ENCODE peak calls at places on chromosomes 3 and 15, in six cellular contexts. A, X, P, Y, T and B are unnamed samples.

GRCh38 chr15:100265641-100266035 is 76.1 kb downstream of the ADAMTS17 start:
- DNase-seq in A (no peak), X (no peak), P (no peak), Y (no peak), T (no peak), B (no peak)

GRCh38 chr3:56894912-56895431 is 93.2 kb upstream of the ARHGEF3 start:
- DNase-seq in A (no peak), X (peak), P (no peak), Y (peak), T (peak), B (no peak)

GRCh38 chr3:131304890-131305289 is 76.7 kb upstream of the NUDT16 start:
- DNase-seq in A (no peak), X (no peak), P (no peak), Y (no peak), T (no peak), B (no peak)

GRCh38 chr3:124492824-124493223 is 237.4 kb upstream of the UMPS start:
- DNase-seq in A (peak), X (no peak), P (no peak), Y (peak), T (peak), B (no peak)

GRCh38 chr15:38961886-38962285 is 397.3 kb upstream of the RASGRP1 start:
- DNase-seq in A (no peak), X (no peak), P (no peak), Y (no peak), T (peak), B (no peak)

GRCh38 chr3:67715911-67716310 is 61.5 kb upstream of the SUCLG2 start:
- DNase-seq in A (no peak), X (no peak), P (no peak), Y (no peak), T (no peak), B (no peak)

GRCh38 chr15:88605507-88606436 is 15.4 kb upstream of the AEN start:
- DNase-seq in A (no peak), X (peak), P (peak), Y (peak), T (peak), B (no peak)

GRCh38 chr3:18366258-18366657 is 58.9 kb downstream of the SATB1 start:
- DNase-seq in A (no peak), X (no peak), P (no peak), Y (no peak), T (no peak), B (no peak)

GRCh38 chr3:188051801-188052228 is 102.1 kb upstream of the LPP start:
- DNase-seq in A (peak), X (no peak), P (no peak), Y (no peak), T (no peak), B (no peak)

GRCh38 chr15:53833134-53833624 is 73.7 kb upstream of the WDR72 start:
- DNase-seq in A (no peak), X (no peak), P (no peak), Y (no peak), T (no peak), B (no peak)

GRCh38 chr15:31352911-31353811 is 26.5 kb downstream of the KLF13 start:
- DNase-seq in A (no peak), X (no peak), P (no peak), Y (no peak), T (peak), B (peak)

GRCh38 chr15:75868019-75868418 is 24.8 kb downstream of the UBE2Q2 start:
- DNase-seq in A (no peak), X (no peak), P (no peak), Y (no peak), T (no peak), B (no peak)

GRCh38 chr3:297585-297984 is 101.0 kb downstream of the CHL1 start:
- DNase-seq in A (no peak), X (no peak), P (no peak), Y (no peak), T (no peak), B (no peak)

GRCh38 chr15:77475898-77476297 is 55.2 kb downstream of the HMG20A start:
- DNase-seq in A (no peak), X (no peak), P (no peak), Y (no peak), T (no peak), B (no peak)

GRCh38 chr3:47848599-47849117 is 45.7 kb downstream of the DHX30 start:
- DNase-seq in A (no peak), X (no peak), P (no peak), Y (no peak), T (no peak), B (no peak)

GRCh38 chr15:67097893-67098740 is 32.7 kb downstream of the SMAD3 start:
- DNase-seq in A (no peak), X (peak), P (no peak), Y (no peak), T (peak), B (peak)

GRCh38 chr3:21846976-21847375 is 96.0 kb upstream of the ZNF385D start:
- DNase-seq in A (no peak), X (no peak), P (no peak), Y (no peak), T (peak), B (no peak)

GRCh38 chr3:113697192-113698090 is 999 bp upstream of the USF3 start:
- DNase-seq in A (peak), X (no peak), P (no peak), Y (no peak), T (peak), B (no peak)

GRCh38 chr3:16521580-16521941 is 8.1 kb upstream of the RFTN1 start:
- DNase-seq in A (no peak), X (no peak), P (no peak), Y (no peak), T (peak), B (no peak)

GRCh38 chr3:13135251-13135810 is 62.1 kb upstream of the IQSEC1 start:
- DNase-seq in A (no peak), X (no peak), P (no peak), Y (no peak), T (no peak), B (no peak)

GRCh38 chr3:14467723-14468620 is 65.6 kb downstream of the SLC6A6 start:
- DNase-seq in A (no peak), X (peak), P (peak), Y (no peak), T (peak), B (no peak)

GRCh38 chr3:139979991-139980390 is 45.0 kb downstream of the CLSTN2 start:
- DNase-seq in A (no peak), X (no peak), P (no peak), Y (no peak), T (no peak), B (no peak)

GRCh38 chr15:89016549-89017041 is 71.7 kb upstream of the ABHD2 start:
- DNase-seq in A (no peak), X (no peak), P (no peak), Y (no peak), T (no peak), B (no peak)

GRCh38 chr3:149618151-149619123 is 39.4 kb downstream of the WWTR1 start:
- DNase-seq in A (no peak), X (no peak), P (no peak), Y (no peak), T (no peak), B (no peak)

GRCh38 chr3:73623996-73624362 is 762 bp downstream of the PDZRN3 start:
- DNase-seq in A (peak), X (no peak), P (peak), Y (peak), T (peak), B (no peak)

GRCh38 chr3:126117786-126118185 is 33.9 kb upstream of the SLC41A3 start:
- DNase-seq in A (peak), X (no peak), P (no peak), Y (no peak), T (no peak), B (no peak)

GRCh38 chr15:84595660-84596059 is 5.1 kb upstream of the ZSCAN2 start:
- DNase-seq in A (no peak), X (no peak), P (no peak), Y (no peak), T (no peak), B (no peak)

GRCh38 chr3:126267169-126267975 is 87.0 kb upstream of the ALDH1L1 start:
- DNase-seq in A (peak), X (no peak), P (peak), Y (peak), T (peak), B (no peak)